ENCODE peak calls at places on chromosomes 6 and 20, in eight cellular contexts. L is BJ, F is RWPE1, C is WTC11, P is HFFc6, T is heart right ventricle, E is mammary epithelial cell, M is nephron progenitor cell. Q is an unnamed sample.

GRCh38 chr6:37311666-37312473 is 41.9 kb upstream of the RNF8 start:
- DNase-seq in L (no peak), F (no peak), C (no peak), P (peak; percentile 55), T (no peak), E (no peak), M (no peak), Q (no peak)

GRCh38 chr6:63509652-63510352 is 62.5 kb upstream of the LOC128125822 start:
- DNase-seq in L (no peak), F (no peak), C (no peak), P (no peak), T (peak; percentile 67), E (peak; percentile 47), M (no peak), Q (no peak)

GRCh38 chr6:108897371-108897770 is 49.1 kb downstream of the ARMC2 start:
- DNase-seq in L (no peak), F (peak; percentile 64), C (no peak), P (no peak), T (peak; percentile 50), E (peak; percentile 80), M (no peak), Q (peak; percentile 48)

GRCh38 chr6:41252401-41252800 is 24.3 kb downstream of the TREML4 start:
- DNase-seq in L (no peak), F (no peak), C (no peak), P (no peak), T (no peak), E (no peak), M (no peak), Q (no peak)

GRCh38 chr6:25497383-25497782 is 154.6 kb upstream of the SCGN start:
- DNase-seq in L (no peak), F (no peak), C (no peak), P (no peak), T (no peak), E (no peak), M (no peak), Q (no peak)

GRCh38 chr20:4026093-4026601 is 10.8 kb upstream of the RNF24 start:
- DNase-seq in L (peak; percentile 52), F (peak; percentile 73), C (no peak), P (peak; percentile 70), T (peak; percentile 47), E (peak; percentile 69), M (no peak), Q (peak; percentile 78)

GRCh38 chr6:42403415-42403814 is 48.3 kb downstream of the TRERF1 start:
- DNase-seq in L (no peak), F (peak; percentile 70), C (no peak), P (peak; percentile 7), T (no peak), E (peak; percentile 52), M (no peak), Q (peak; percentile 50)

GRCh38 chr6:166056637-166057036 is 111.0 kb downstream of the TBXT start:
- DNase-seq in L (no peak), F (no peak), C (no peak), P (no peak), T (peak; percentile 60), E (no peak), M (no peak), Q (no peak)

GRCh38 chr6:138428943-138429616 is 25.1 kb downstream of the HEBP2 start:
- DNase-seq in L (no peak), F (peak; percentile 38), C (no peak), P (peak; percentile 66), T (no peak), E (peak; percentile 24), M (no peak), Q (peak; percentile 21)

GRCh38 chr6:152166897-152167296 is 359.4 kb downstream of the ESR1 start:
- DNase-seq in L (no peak), F (no peak), C (no peak), P (no peak), T (no peak), E (no peak), M (no peak), Q (no peak)

GRCh38 chr6:74208239-74208638 is 512.2 kb downstream of the CD109 start:
- DNase-seq in L (no peak), F (no peak), C (no peak), P (no peak), T (no peak), E (no peak), M (no peak), Q (no peak)

DNA sequence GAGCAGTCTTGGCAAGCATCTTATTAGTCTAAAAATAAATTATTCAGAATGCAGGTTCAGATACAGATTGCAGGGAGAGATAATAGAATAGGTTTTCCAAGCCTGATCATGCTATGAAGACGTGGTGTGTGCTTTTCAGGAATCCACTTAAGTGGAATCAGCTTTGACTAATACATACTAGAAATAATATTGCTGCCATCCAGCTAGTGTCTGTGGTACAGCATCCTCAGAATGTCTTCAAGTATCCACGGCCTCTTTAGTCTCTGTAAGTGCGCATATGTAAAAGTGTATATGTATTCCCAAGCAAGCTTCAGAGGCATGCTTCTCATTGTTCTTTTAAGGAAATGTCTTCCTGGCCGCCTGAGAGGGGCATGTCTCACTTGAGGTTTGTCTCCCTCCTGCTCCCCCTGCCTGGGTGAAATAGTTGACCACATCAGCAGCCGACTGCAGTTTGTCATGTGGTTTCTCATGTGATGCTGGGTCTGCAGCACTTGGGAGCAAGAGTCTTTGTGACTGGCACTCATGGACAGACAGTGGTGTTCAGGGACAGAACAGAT is 150.9 kb downstream of the PRL start:
- DNase-seq in L (peak; percentile 56), F (no peak), C (peak; percentile 24), P (peak; percentile 61), T (peak; percentile 37), E (peak; percentile 17), M (peak; percentile 8), Q (peak; percentile 30)
- TF ChIP-seq CTCF in L (peak; percentile 42), F (no peak), C (no peak), P (no peak), T (peak; percentile 66), E (peak; percentile 42), M (no peak), Q (peak; percentile 5)

GRCh38 chr6:158999669-159000403 is at the start of gene RSPH3:
- DNase-seq in L (peak; percentile 60), F (peak; percentile 96), C (peak; percentile 98), P (peak; percentile 93), T (peak; percentile 90), E (peak; percentile 97), M (peak; percentile 96), Q (peak; percentile 80)
- TF ChIP-seq CTCF in L (peak; percentile 48), F (peak; percentile 38), C (no peak), P (peak; percentile 47), T (peak; percentile 47), E (peak; percentile 37), M (no peak), Q (peak; percentile 9)

GRCh38 chr6:142885182-142885867 is 59.7 kb downstream of the HIVEP2 start:
- DNase-seq in L (peak; percentile 87), F (peak; percentile 90), C (peak; percentile 30), P (peak; percentile 93), T (peak; percentile 61), E (peak; percentile 99), M (peak; percentile 35), Q (peak; percentile 78)

GRCh38 chr6:142888461-142888860 is 56.5 kb downstream of the HIVEP2 start:
- DNase-seq in L (no peak), F (no peak), C (no peak), P (no peak), T (no peak), E (no peak), M (no peak), Q (no peak)

GRCh38 chr6:142884214-142885035 is 60.6 kb downstream of the HIVEP2 start:
- DNase-seq in L (no peak), F (no peak), C (no peak), P (no peak), T (no peak), E (no peak), M (no peak), Q (no peak)

GRCh38 chr6:142887534-142887933 is 57.4 kb downstream of the HIVEP2 start:
- DNase-seq in L (no peak), F (no peak), C (no peak), P (no peak), T (no peak), E (no peak), M (no peak), Q (no peak)

DNA sequence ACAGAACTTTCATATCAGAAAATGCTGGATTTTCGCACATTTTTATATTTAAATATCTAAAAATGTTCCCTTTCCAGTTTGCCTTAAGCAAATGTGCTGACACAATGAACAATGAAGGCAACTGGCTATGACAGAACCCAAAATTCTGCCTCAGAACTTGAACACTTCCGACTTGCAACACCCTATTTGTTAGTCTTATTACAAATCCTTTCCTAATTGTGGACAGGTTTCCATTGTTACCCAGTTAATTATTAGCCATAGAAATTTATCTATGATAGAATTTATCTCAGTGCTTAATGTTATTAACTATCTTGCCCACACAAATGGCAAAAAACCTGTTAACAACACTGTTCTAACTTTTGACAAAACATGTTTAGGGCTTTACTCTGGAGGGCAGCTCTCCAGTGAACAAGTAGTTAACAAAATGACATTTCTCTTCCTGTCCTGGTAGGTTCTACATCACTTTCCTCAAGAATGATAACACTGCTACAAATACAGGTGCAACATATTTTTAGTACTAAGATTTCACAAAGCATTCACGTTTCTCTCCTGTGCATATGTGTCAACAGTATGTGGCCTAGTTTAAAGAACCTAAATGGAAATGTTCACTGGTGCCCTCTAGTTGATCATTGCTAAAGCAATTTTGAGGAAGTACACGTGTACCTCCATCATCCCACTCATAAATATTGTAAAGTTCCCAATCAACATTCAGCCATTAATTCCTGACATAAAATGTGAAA is 58.4 kb downstream of the HIVEP2 start:
- DNase-seq in L (no peak), F (no peak), C (no peak), P (peak; percentile 51), T (no peak), E (peak; percentile 54), M (no peak), Q (no peak)
- TF ChIP-seq CTCF in L (peak; percentile 35), F (peak; percentile 40), C (no peak), P (peak; percentile 66), T (peak; percentile 66), E (peak; percentile 52), M (no peak), Q (no peak)

DNA sequence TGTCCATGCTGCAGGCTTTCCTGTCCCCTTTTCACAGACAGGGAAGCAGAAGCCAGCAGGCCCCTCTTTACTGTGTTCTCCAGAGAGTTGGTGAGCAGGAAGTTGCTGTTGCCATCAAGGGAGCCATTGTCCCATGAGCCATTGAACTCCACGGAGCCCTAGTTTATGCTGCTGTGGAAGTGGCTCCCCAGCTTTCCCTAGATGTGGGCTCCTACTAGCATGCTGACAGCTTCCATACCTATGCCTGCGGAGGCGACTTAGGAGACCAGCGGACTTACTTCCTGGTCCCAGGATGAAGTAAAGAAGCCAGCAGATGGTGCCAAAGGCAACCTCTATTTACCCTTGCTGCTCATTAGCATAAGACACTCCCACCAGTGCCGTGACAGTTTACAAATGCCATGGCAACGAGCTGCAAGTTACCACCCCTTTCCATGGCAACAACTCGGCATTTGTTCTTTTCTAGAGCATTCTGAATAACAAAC is 30.8 kb upstream of the FKBP1A start:
- DNase-seq in L (no peak), F (no peak), C (peak; percentile 81), P (peak; percentile 30), T (no peak), E (no peak), M (peak; percentile 24), Q (no peak)
- TF ChIP-seq CTCF in L (no peak), F (no peak), C (no peak), P (peak; percentile 15), T (no peak), E (peak; percentile 4), M (peak; percentile 6), Q (no peak)